ENCODE peak calls at places on chromosomes 3 and 15, in six cellular contexts. O is stomach; V is T-cell; X is ureter; L is HTR-8/SVneo; M is effector memory CD8-positive, alpha-beta T cell. A is an unnamed sample.

GRCh38 chr15:65286069-65286703 is 497 bp downstream of the PARP16 start:
- DNase-seq in O (peak; percentile 51), X (no peak), V (no peak), M (no peak), L (peak; percentile 32), A (no peak)

GRCh38 chr3:191397771-191398170 is 63.2 kb upstream of the PYDC2 start:
- DNase-seq in X (no peak), O (no peak), M (no peak), L (no peak), V (no peak), A (no peak)

GRCh38 chr3:175342196-175342595 is 483.1 kb downstream of the NAALADL2 start:
- DNase-seq in M (no peak), L (no peak), O (no peak), X (no peak), V (no peak), A (no peak)

GRCh38 chr3:16305121-16305541 is 40.1 kb downstream of the OXNAD1 start:
- DNase-seq in O (no peak), M (peak; percentile 36), V (peak; percentile 45), L (no peak), X (no peak), A (no peak)

GRCh38 chr3:38453075-38453913 is at the start of gene ACVR2B:
- DNase-seq in X (peak; percentile 87), M (peak; percentile 45), L (peak; percentile 77), V (peak; percentile 42), O (peak; percentile 94), A (peak; percentile 93)

GRCh38 chr15:85859671-85860070 is 64.9 kb upstream of the KLHL25 start:
- DNase-seq in L (no peak), X (no peak), O (no peak), M (no peak), V (no peak), A (no peak)

GRCh38 chr3:140145501-140145900 is 210.5 kb downstream of the CLSTN2 start:
- DNase-seq in M (no peak), X (no peak), V (no peak), L (no peak), O (no peak), A (no peak)

GRCh38 chr3:30531017-30531570 is 75.3 kb upstream of the TGFBR2 start:
- DNase-seq in L (no peak), X (no peak), M (no peak), O (no peak), V (no peak), A (no peak)

GRCh38 chr3:60582285-60582684 is 669.0 kb downstream of the FHIT start:
- DNase-seq in O (no peak), X (no peak), M (no peak), V (no peak), L (no peak), A (no peak)

GRCh38 chr15:27358751-27359434 is 387.9 kb downstream of the GABRG3 start:
- DNase-seq in V (no peak), O (no peak), L (no peak), M (no peak), X (no peak), A (peak; percentile 76)

GRCh38 chr3:190435618-190436017 is 14.1 kb downstream of the TMEM207 start:
- DNase-seq in M (no peak), O (no peak), L (no peak), V (no peak), X (no peak), A (no peak)

GRCh38 chr3:64267774-64268604 is 42.7 kb upstream of the PRICKLE2 start:
- DNase-seq in M (no peak), L (no peak), X (peak; percentile 71), V (no peak), O (peak; percentile 45), A (peak; percentile 80)

GRCh38 chr3:186930639-186931486 is 537 bp downstream of the ST6GAL1 start:
- DNase-seq in O (peak; percentile 67), L (peak; percentile 49), X (peak; percentile 64), V (peak; percentile 60), M (peak; percentile 62), A (peak; percentile 84)

GRCh38 chr3:18988619-18989229 is 159.6 kb upstream of the KCNH8 start:
- DNase-seq in L (peak; percentile 2), M (no peak), X (no peak), O (no peak), V (no peak), A (no peak)

GRCh38 chr15:91186892-91187644 is 87.0 kb downstream of the SV2B start:
- DNase-seq in O (no peak), X (no peak), L (peak; percentile 9), V (no peak), M (no peak), A (no peak)

GRCh38 chr15:92884813-92885461 is 15.2 kb upstream of the CHD2 start:
- DNase-seq in O (no peak), M (no peak), L (no peak), X (no peak), V (no peak), A (no peak)

GRCh38 chr3:174270841-174271240 is 588.3 kb upstream of the NAALADL2 start:
- DNase-seq in M (no peak), L (no peak), V (no peak), O (no peak), X (no peak), A (no peak)